ENCODE peak calls at places on chromosomes 1 and 21, in five cellular contexts. A, U, F, Q and G are unnamed samples.
A peak's percentile ranks its signal among the peaks of the same experiment; 100 is the strongest.

GRCh38 chr1:203522237-203522636 is 28.3 kb downstream of the OPTC start:
- DNase-seq in A (no peak), U (no peak), F (no peak), Q (peak; percentile 42), G (no peak)

GRCh38 chr1:159469921-159470595 is 30.5 kb downstream of the OR10J1 start:
- DNase-seq in A (no peak), U (no peak), F (no peak), Q (peak; percentile 5), G (no peak)

GRCh38 chr1:12407050-12407961 is 177.5 kb downstream of the VPS13D start:
- DNase-seq in A (no peak), U (no peak), F (no peak), Q (peak; percentile 85), G (peak; percentile 73)

GRCh38 chr1:99557556-99558256 is 88.2 kb upstream of the PALMD start:
- DNase-seq in A (no peak), U (no peak), F (no peak), Q (peak; percentile 94), G (peak; percentile 13)

GRCh38 chr1:228074954-228075730 is 7.4 kb upstream of the ARF1 start:
- DNase-seq in A (peak; percentile 72), U (no peak), F (peak; percentile 62), Q (no peak), G (no peak)

GRCh38 chr1:2257245-2257627 is 29.1 kb downstream of the SKI start:
- DNase-seq in A (no peak), U (no peak), F (no peak), Q (peak; percentile 58), G (peak; percentile 95)

GRCh38 chr1:70509996-70510876 is 99.2 kb downstream of the CTH start:
- DNase-seq in A (no peak), U (no peak), F (no peak), Q (peak; percentile 98), G (peak; percentile 73)

GRCh38 chr1:37240897-37241296 is 206.6 kb upstream of the GRIK3 start:
- DNase-seq in A (no peak), U (no peak), F (no peak), Q (no peak), G (no peak)

GRCh38 chr1:10901091-10901893 is 104.8 kb upstream of the CASZ1 start:
- DNase-seq in A (peak; percentile 57), U (no peak), F (no peak), Q (peak; percentile 70), G (peak; percentile 92)

GRCh38 chr1:167656657-167657056 is 26.6 kb downstream of the RCSD1 start:
- DNase-seq in A (no peak), U (no peak), F (no peak), Q (no peak), G (no peak)

GRCh38 chr1:209443975-209444651 is 139.4 kb upstream of the CAMK1G start:
- DNase-seq in A (no peak), U (no peak), F (no peak), Q (peak; percentile 23), G (no peak)

GRCh38 chr1:227228201-227228600 is 90.1 kb downstream of the CDC42BPA start:
- DNase-seq in A (no peak), U (no peak), F (no peak), Q (no peak), G (no peak)

GRCh38 chr1:33436557-33437296 is 5.8 kb upstream of the PHC2 start:
- DNase-seq in A (no peak), U (no peak), F (no peak), Q (no peak), G (no peak)

GRCh38 chr1:214453109-214453722 is 98.2 kb downstream of the PTPN14 start:
- DNase-seq in A (no peak), U (no peak), F (no peak), Q (peak; percentile 69), G (no peak)

GRCh38 chr1:43982798-43983197 is 3.8 kb downstream of the B4GALT2 start:
- DNase-seq in A (no peak), U (no peak), F (no peak), Q (no peak), G (peak; percentile 42)

GRCh38 chr1:158931055-158931737 is at the start of gene PYHIN1:
- DNase-seq in A (no peak), U (no peak), F (no peak), Q (no peak), G (no peak)

GRCh38 chr1:96214982-96215381 is 506.6 kb upstream of the PTBP2 start:
- DNase-seq in A (no peak), U (no peak), F (no peak), Q (peak; percentile 4), G (no peak)

GRCh38 chr1:68120136-68120791 is 69.8 kb upstream of the DIRAS3 start:
- DNase-seq in A (no peak), U (no peak), F (no peak), Q (peak; percentile 79), G (no peak)

GRCh38 chr21:42407476-42407875 is 3.8 kb downstream of the UBASH3A start:
- DNase-seq in A (peak; percentile 32), U (no peak), F (no peak), Q (no peak), G (no peak)

GRCh38 chr1:235874226-235874625 is 7.5 kb upstream of the LYST start:
- DNase-seq in A (no peak), U (no peak), F (no peak), Q (no peak), G (no peak)

GRCh38 chr1:235876292-235876914 is 9.7 kb upstream of the LYST start:
- DNase-seq in A (no peak), U (no peak), F (no peak), Q (no peak), G (no peak)

GRCh38 chr1:235881930-235882700 is 15.4 kb upstream of the LYST start:
- DNase-seq in A (no peak), U (no peak), F (no peak), Q (no peak), G (no peak)

GRCh38 chr1:235875236-235875635 is 8.5 kb upstream of the LYST start:
- DNase-seq in A (no peak), U (no peak), F (no peak), Q (no peak), G (no peak)

DNA sequence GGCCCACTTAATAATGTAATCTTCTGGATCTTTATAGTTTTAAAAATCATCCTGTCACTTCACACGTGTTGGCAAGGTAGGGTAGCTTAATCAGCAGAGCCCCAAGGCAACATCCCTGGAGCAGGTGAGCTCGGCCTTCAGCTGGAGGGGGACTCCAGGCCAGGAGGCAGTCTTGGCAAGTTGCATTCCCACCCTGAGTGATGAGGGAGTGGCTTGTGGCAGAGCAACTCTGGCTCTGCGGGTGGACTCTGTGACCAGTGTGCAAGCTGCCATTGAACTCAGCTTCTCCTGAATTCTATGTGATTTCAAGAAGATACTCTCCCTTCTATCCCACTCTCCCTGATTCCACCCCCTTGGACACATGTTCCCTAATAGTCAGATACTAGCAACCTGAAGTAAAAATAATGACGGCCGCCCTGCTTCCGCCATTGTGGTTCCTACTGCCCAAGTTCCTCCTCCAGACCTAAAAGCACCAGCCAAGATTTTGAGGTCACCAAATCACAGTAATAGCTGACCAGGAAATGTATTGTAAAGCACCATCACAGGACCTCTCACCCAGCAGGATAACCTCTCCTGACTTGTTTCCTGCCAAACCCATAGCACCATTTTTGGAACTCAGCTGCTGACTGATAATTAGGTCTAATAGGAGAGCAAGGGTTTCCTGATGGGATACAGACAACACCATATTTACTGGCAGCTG is 11.5 kb upstream of the LYST start:
- DNase-seq in A (peak; percentile 78), U (no peak), F (no peak), Q (no peak), G (no peak)
- H3K4me1 ChIP-seq in A (peaks cover 73% of the 10 kb centered on the region), U (peaks cover 4% of the 10 kb centered on the region), F (peaks cover 4% of the 10 kb centered on the region), Q (peaks cover 10% of the 10 kb centered on the region), G (peaks cover 10% of the 10 kb centered on the region)

DNA sequence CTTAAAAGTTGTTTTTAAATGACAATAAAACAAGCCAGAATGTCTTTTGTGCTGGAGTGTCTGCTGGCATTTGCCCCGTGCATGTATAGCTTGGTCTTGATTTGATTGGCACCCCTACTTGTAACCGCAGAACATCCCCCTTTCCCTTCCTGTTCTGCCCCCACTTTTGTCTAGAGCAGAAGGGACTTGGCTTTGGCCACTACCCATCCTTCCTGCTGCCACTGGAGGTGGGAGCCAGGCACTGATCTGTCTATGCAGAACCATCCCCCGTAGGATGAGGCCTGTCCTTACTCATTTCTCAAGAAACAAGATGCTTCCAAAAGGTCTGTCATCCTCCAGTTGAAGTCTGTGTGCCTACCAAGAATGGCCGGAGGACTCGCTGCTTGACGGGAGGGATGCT is 1.2 kb upstream of the SLC27A3 start:
- DNase-seq in A (peak; percentile 44), U (no peak), F (no peak), Q (peak; percentile 20), G (peak; percentile 48)
- H3K4me1 ChIP-seq in A (peaks cover 77% of the 10 kb centered on the region), U (peaks cover 79% of the 10 kb centered on the region), F (peaks cover 49% of the 10 kb centered on the region), Q (peaks cover 7% of the 10 kb centered on the region), G (peaks cover 23% of the 10 kb centered on the region)

GRCh38 chr1:183375381-183375780 is 42.8 kb downstream of the NMNAT2 start:
- DNase-seq in A (no peak), U (no peak), F (no peak), Q (no peak), G (no peak)
- H3K4me1 ChIP-seq in A (no peaks in the 10 kb centered on the region), U (no peaks in the 10 kb centered on the region), F (no peaks in the 10 kb centered on the region), Q (no peaks in the 10 kb centered on the region), G (no peaks in the 10 kb centered on the region)

GRCh38 chr21:45116066-45116465 is 41.7 kb downstream of the ADARB1 start:
- DNase-seq in A (peak; percentile 9), U (no peak), F (peak; percentile 29), Q (no peak), G (no peak)

GRCh38 chr21:45115141-45115540 is 40.8 kb downstream of the ADARB1 start:
- DNase-seq in A (peak; percentile 47), U (no peak), F (no peak), Q (no peak), G (no peak)

GRCh38 chr21:45118099-45118498 is 43.7 kb downstream of the ADARB1 start:
- DNase-seq in A (no peak), U (no peak), F (no peak), Q (no peak), G (no peak)

GRCh38 chr21:45119812-45120211 is 45.4 kb downstream of the ADARB1 start:
- DNase-seq in A (no peak), U (no peak), F (no peak), Q (no peak), G (no peak)

DNA sequence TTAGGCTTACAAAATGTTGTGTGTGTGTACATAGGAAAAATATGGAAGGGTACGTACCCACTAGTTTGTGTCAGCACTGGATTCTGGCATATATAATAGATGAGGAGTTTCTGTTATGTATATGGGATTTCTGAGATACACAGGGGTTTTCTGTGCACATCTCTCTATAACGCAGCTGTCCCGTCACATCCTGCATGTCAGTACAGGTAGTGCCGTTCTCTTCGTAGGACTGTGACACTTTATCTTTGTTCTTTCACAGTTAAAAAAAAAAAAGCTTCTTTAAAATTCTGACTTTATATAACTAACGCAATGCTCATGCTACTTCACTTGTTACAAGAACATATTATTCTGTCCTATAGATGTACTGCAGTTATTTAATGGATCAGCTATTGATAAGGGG is 42.9 kb downstream of the ADARB1 start:
- DNase-seq in A (no peak), U (no peak), F (no peak), Q (no peak), G (no peak)
- H3K4me1 ChIP-seq in A (peaks cover 52% of the 10 kb centered on the region), U (peaks cover 13% of the 10 kb centered on the region), F (peaks cover 60% of the 10 kb centered on the region), Q (peaks cover 4% of the 10 kb centered on the region), G (no peaks in the 10 kb centered on the region)

DNA sequence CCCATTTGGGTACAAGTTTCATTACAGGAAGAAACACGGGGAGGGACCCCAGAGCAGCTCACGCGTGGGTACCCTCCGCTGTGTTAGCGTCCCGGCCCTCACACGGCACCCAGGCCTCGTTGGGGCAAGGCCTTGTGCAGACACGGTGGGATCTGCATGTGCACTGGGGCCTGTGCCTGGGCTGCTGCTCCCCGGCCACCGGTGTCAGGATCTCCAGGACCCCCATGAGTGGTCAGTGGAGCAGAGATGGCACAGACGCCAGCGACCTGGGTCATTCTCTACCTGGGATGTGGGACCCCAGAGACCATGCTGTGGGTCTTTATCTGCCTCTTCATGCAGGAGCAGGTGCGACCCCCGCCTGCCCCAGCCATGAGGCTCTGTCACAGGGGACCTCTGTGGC is 5.4 kb upstream of the SAMD11 start:
- DNase-seq in A (no peak), U (peak; percentile 3), F (no peak), Q (no peak), G (no peak)
- H3K4me1 ChIP-seq in A (peaks cover 38% of the 10 kb centered on the region), U (peaks cover 15% of the 10 kb centered on the region), F (peaks cover 40% of the 10 kb centered on the region), Q (peaks cover 13% of the 10 kb centered on the region), G (peaks cover 16% of the 10 kb centered on the region)